ENCODE peak calls at places on chromosome 4, in nine cellular contexts. One of them, this sample, is unnamed.

GRCh38 chr4:120055167-120055566 is 11.5 kb downstream of the MAD2L1 start:
- DNase-seq in NCI-H1694 treated with DMSO at 0.1 percent for 48 hours: no peak
- DNase-seq in T-helper 2 cell: no peak
- DNase-seq in epithelial cell of esophagus: no peak
- DNase-seq in HT1080: no peak
- DNase-seq in ELR: no peak
- DNase-seq in Caki2: no peak
- DNase-seq in IMR-90: no peak
- DNase-seq in left ventricle myocardium superior: no peak
- DNase-seq in this sample: no peak

GRCh38 chr4:124631760-124632159 is 80.8 kb downstream of the ANKRD50 start:
- DNase-seq in NCI-H1694 treated with DMSO at 0.1 percent for 48 hours: no peak
- DNase-seq in T-helper 2 cell: no peak
- DNase-seq in epithelial cell of esophagus: peak
- DNase-seq in HT1080: peak
- DNase-seq in ELR: peak
- DNase-seq in Caki2: peak
- DNase-seq in IMR-90: peak
- DNase-seq in left ventricle myocardium superior: no peak
- DNase-seq in this sample: peak

GRCh38 chr4:3317011-3317655 is 24.3 kb downstream of the RGS12 start:
- DNase-seq in NCI-H1694 treated with DMSO at 0.1 percent for 48 hours: no peak
- DNase-seq in T-helper 2 cell: no peak
- DNase-seq in epithelial cell of esophagus: no peak
- DNase-seq in HT1080: no peak
- DNase-seq in ELR: no peak
- DNase-seq in Caki2: no peak
- DNase-seq in IMR-90: no peak
- DNase-seq in left ventricle myocardium superior: no peak
- DNase-seq in this sample: no peak

GRCh38 chr4:173420324-173420752 is 21.4 kb upstream of the SCRG1 start:
- DNase-seq in NCI-H1694 treated with DMSO at 0.1 percent for 48 hours: peak
- DNase-seq in T-helper 2 cell: no peak
- DNase-seq in epithelial cell of esophagus: peak
- DNase-seq in HT1080: peak
- DNase-seq in ELR: peak
- DNase-seq in Caki2: peak
- DNase-seq in IMR-90: peak
- DNase-seq in left ventricle myocardium superior: no peak
- DNase-seq in this sample: no peak

GRCh38 chr4:1503583-1504471 is 97.6 kb upstream of the NKX1-1 start:
- DNase-seq in NCI-H1694 treated with DMSO at 0.1 percent for 48 hours: no peak
- DNase-seq in T-helper 2 cell: no peak
- DNase-seq in epithelial cell of esophagus: no peak
- DNase-seq in HT1080: no peak
- DNase-seq in ELR: no peak
- DNase-seq in Caki2: no peak
- DNase-seq in IMR-90: no peak
- DNase-seq in left ventricle myocardium superior: peak
- DNase-seq in this sample: no peak

GRCh38 chr4:158484173-158484885 is 37.4 kb upstream of the RXFP1 start:
- DNase-seq in NCI-H1694 treated with DMSO at 0.1 percent for 48 hours: no peak
- DNase-seq in T-helper 2 cell: no peak
- DNase-seq in epithelial cell of esophagus: peak
- DNase-seq in HT1080: peak
- DNase-seq in ELR: peak
- DNase-seq in Caki2: no peak
- DNase-seq in IMR-90: peak
- DNase-seq in left ventricle myocardium superior: no peak
- DNase-seq in this sample: peak

GRCh38 chr4:106245176-106245575 is 70.8 kb downstream of the TBCK start:
- DNase-seq in NCI-H1694 treated with DMSO at 0.1 percent for 48 hours: no peak
- DNase-seq in T-helper 2 cell: no peak
- DNase-seq in epithelial cell of esophagus: peak
- DNase-seq in HT1080: peak
- DNase-seq in ELR: no peak
- DNase-seq in Caki2: no peak
- DNase-seq in IMR-90: peak
- DNase-seq in left ventricle myocardium superior: no peak
- DNase-seq in this sample: peak

GRCh38 chr4:101411926-101412325 is 64.6 kb upstream of the PPP3CA start:
- DNase-seq in NCI-H1694 treated with DMSO at 0.1 percent for 48 hours: no peak
- DNase-seq in T-helper 2 cell: no peak
- DNase-seq in epithelial cell of esophagus: peak
- DNase-seq in HT1080: no peak
- DNase-seq in ELR: no peak
- DNase-seq in Caki2: no peak
- DNase-seq in IMR-90: no peak
- DNase-seq in left ventricle myocardium superior: no peak
- DNase-seq in this sample: no peak

GRCh38 chr4:40182041-40182440 is 14.8 kb upstream of the RHOH start:
- DNase-seq in NCI-H1694 treated with DMSO at 0.1 percent for 48 hours: no peak
- DNase-seq in T-helper 2 cell: no peak
- DNase-seq in epithelial cell of esophagus: no peak
- DNase-seq in HT1080: no peak
- DNase-seq in ELR: no peak
- DNase-seq in Caki2: no peak
- DNase-seq in IMR-90: no peak
- DNase-seq in left ventricle myocardium superior: no peak
- DNase-seq in this sample: no peak

This sample was measured in epithelial cell of prostate.